ENCODE peak calls at places on chromosomes 11 and 22, in five cellular contexts. One of them, this sample, is unnamed. For H3K4me1, the result is how much of the 10 kb centered on the place peaks cover.

GRCh38 chr22:44325718-44326548 is 13.2 kb upstream of the SHISAL1 start:
- DNase-seq in GM12878: no peak
- DNase-seq in SK-N-SH: peak
- DNase-seq in IMR-90: peak
- DNase-seq in K562: no peak
- DNase-seq in this sample: no peak

GRCh38 chr11:3807856-3808845 is at the start of gene PGAP2:
- DNase-seq in GM12878: no peak
- DNase-seq in SK-N-SH: peak
- DNase-seq in IMR-90: peak
- DNase-seq in K562: peak
- DNase-seq in this sample: peak

GRCh38 chr11:26191193-26191592 is 140.7 kb upstream of the ANO3 start:
- DNase-seq in GM12878: no peak
- DNase-seq in SK-N-SH: no peak
- DNase-seq in IMR-90: no peak
- DNase-seq in K562: no peak
- DNase-seq in this sample: no peak

GRCh38 chr11:119852741-119853140 is 123.7 kb upstream of the NECTIN1 start:
- DNase-seq in GM12878: no peak
- DNase-seq in SK-N-SH: no peak
- DNase-seq in IMR-90: no peak
- DNase-seq in K562: no peak
- DNase-seq in this sample: no peak

GRCh38 chr11:111840143-111840542 is 31.2 kb downstream of the ALG9 start:
- DNase-seq in GM12878: no peak
- DNase-seq in SK-N-SH: no peak
- DNase-seq in IMR-90: no peak
- DNase-seq in K562: no peak
- DNase-seq in this sample: peak

GRCh38 chr22:41909290-41910049 is 5.4 kb downstream of the SHISA8 start:
- DNase-seq in GM12878: no peak
- DNase-seq in SK-N-SH: no peak
- DNase-seq in IMR-90: no peak
- DNase-seq in K562: no peak
- DNase-seq in this sample: no peak

GRCh38 chr11:116657842-116658825 is 114.7 kb downstream of the BUD13 start:
- DNase-seq in GM12878: no peak
- DNase-seq in SK-N-SH: peak
- DNase-seq in IMR-90: no peak
- DNase-seq in K562: no peak
- DNase-seq in this sample: no peak

GRCh38 chr22:30225220-30225922 is 21.2 kb downstream of the LIF start:
- DNase-seq in GM12878: no peak
- DNase-seq in SK-N-SH: no peak
- DNase-seq in IMR-90: no peak
- DNase-seq in K562: no peak
- DNase-seq in this sample: no peak

GRCh38 chr11:75502138-75502537 is 23.6 kb downstream of the GDPD5 start:
- DNase-seq in GM12878: no peak
- DNase-seq in SK-N-SH: no peak
- DNase-seq in IMR-90: no peak
- DNase-seq in K562: no peak
- DNase-seq in this sample: no peak

GRCh38 chr11:7577226-7577882 is 63.6 kb downstream of the PPFIBP2 start:
- DNase-seq in GM12878: no peak
- DNase-seq in SK-N-SH: peak
- DNase-seq in IMR-90: no peak
- DNase-seq in K562: no peak
- DNase-seq in this sample: no peak

GRCh38 chr11:33893711-33894401 is 2.0 kb upstream of the LMO2 start:
- DNase-seq in GM12878: peak
- DNase-seq in SK-N-SH: no peak
- DNase-seq in IMR-90: no peak
- DNase-seq in K562: no peak
- DNase-seq in this sample: no peak

GRCh38 chr11:27319065-27319464 is 44.0 kb downstream of the CCDC34 start:
- DNase-seq in GM12878: peak
- DNase-seq in SK-N-SH: no peak
- DNase-seq in IMR-90: peak
- DNase-seq in K562: no peak
- DNase-seq in this sample: peak

GRCh38 chr22:33519140-33519973 is 400.9 kb downstream of the LARGE1 start:
- DNase-seq in GM12878: peak
- DNase-seq in SK-N-SH: peak
- DNase-seq in IMR-90: peak
- DNase-seq in K562: peak
- DNase-seq in this sample: peak

GRCh38 chr22:45524157-45524556 is 21.5 kb downstream of the FBLN1 start:
- DNase-seq in GM12878: no peak
- DNase-seq in SK-N-SH: no peak
- DNase-seq in IMR-90: no peak
- DNase-seq in K562: no peak
- DNase-seq in this sample: no peak

GRCh38 chr11:107696140-107696539 is 15.7 kb downstream of the SLN start:
- DNase-seq in GM12878: no peak
- DNase-seq in SK-N-SH: no peak
- DNase-seq in IMR-90: peak
- DNase-seq in K562: no peak
- DNase-seq in this sample: no peak

GRCh38 chr22:42670921-42671709 is 21.9 kb upstream of the CYB5R3 start:
- DNase-seq in GM12878: no peak
- DNase-seq in SK-N-SH: no peak
- DNase-seq in IMR-90: no peak
- DNase-seq in K562: no peak
- DNase-seq in this sample: no peak

GRCh38 chr11:121523581-121524232 is 70.9 kb upstream of the SORL1-AS1 start:
- DNase-seq in GM12878: no peak
- DNase-seq in SK-N-SH: no peak
- DNase-seq in IMR-90: no peak
- DNase-seq in K562: no peak
- DNase-seq in this sample: peak

GRCh38 chr22:46066691-46067090 is 83.6 kb upstream of the PPARA start:
- DNase-seq in GM12878: no peak
- DNase-seq in SK-N-SH: no peak
- DNase-seq in IMR-90: no peak
- DNase-seq in K562: no peak
- DNase-seq in this sample: no peak

GRCh38 chr11:44036811-44037657 is 10.7 kb upstream of the ACCSL start:
- DNase-seq in GM12878: peak
- DNase-seq in SK-N-SH: peak
- DNase-seq in IMR-90: peak
- DNase-seq in K562: peak
- DNase-seq in this sample: peak

GRCh38 chr11:112044961-112045360 is 19.8 kb downstream of the DLAT start:
- DNase-seq in GM12878: no peak
- DNase-seq in SK-N-SH: no peak
- DNase-seq in IMR-90: no peak
- DNase-seq in K562: peak
- DNase-seq in this sample: no peak

GRCh38 chr11:58061813-58062212 is 31.1 kb downstream of the OR6Q1 start:
- DNase-seq in GM12878: no peak
- DNase-seq in SK-N-SH: no peak
- DNase-seq in IMR-90: peak
- DNase-seq in K562: no peak
- DNase-seq in this sample: no peak

GRCh38 chr11:9004310-9004945 is 627 bp upstream of the NRIP3 start:
- DNase-seq in GM12878: no peak
- DNase-seq in SK-N-SH: no peak
- DNase-seq in IMR-90: no peak
- DNase-seq in K562: no peak
- DNase-seq in this sample: no peak

GRCh38 chr11:74679513-74679865 is 51.7 kb downstream of the CHRDL2 start:
- DNase-seq in GM12878: no peak
- DNase-seq in SK-N-SH: no peak
- DNase-seq in IMR-90: no peak
- DNase-seq in K562: no peak
- DNase-seq in this sample: no peak

GRCh38 chr11:57310630-57311086 is 14.1 kb downstream of the TNKS1BP1 start:
- DNase-seq in GM12878: no peak
- DNase-seq in SK-N-SH: no peak
- DNase-seq in IMR-90: peak
- DNase-seq in K562: no peak
- DNase-seq in this sample: peak

GRCh38 chr11:57205046-57205671 is 23.4 kb downstream of the LRRC55 start:
- DNase-seq in GM12878: no peak
- DNase-seq in SK-N-SH: no peak
- DNase-seq in IMR-90: peak
- DNase-seq in K562: no peak
- DNase-seq in this sample: no peak

GRCh38 chr11:117826360-117826635 is 1.8 kb upstream of the FXYD2 start:
- DNase-seq in GM12878: no peak
- DNase-seq in SK-N-SH: no peak
- DNase-seq in IMR-90: no peak
- DNase-seq in K562: no peak
- DNase-seq in this sample: no peak

GRCh38 chr11:117824571-117825537 is at the start of gene FXYD2:
- DNase-seq in GM12878: no peak
- DNase-seq in SK-N-SH: no peak
- DNase-seq in IMR-90: no peak
- DNase-seq in K562: no peak
- DNase-seq in this sample: no peak

GRCh38 chr11:117823941-117824420 is 563 bp downstream of the FXYD2 start:
- DNase-seq in GM12878: no peak
- DNase-seq in SK-N-SH: no peak
- DNase-seq in IMR-90: no peak
- DNase-seq in K562: no peak
- DNase-seq in this sample: no peak

GRCh38 chr11:117826832-117827231 is 2.3 kb upstream of the FXYD2 start:
- DNase-seq in GM12878: no peak
- DNase-seq in SK-N-SH: no peak
- DNase-seq in IMR-90: no peak
- DNase-seq in K562: no peak
- DNase-seq in this sample: no peak

GRCh38 chr11:117825538-117826359 is 1.2 kb upstream of the FXYD2 start:
- DNase-seq in GM12878: no peak
- DNase-seq in SK-N-SH: no peak
- DNase-seq in IMR-90: no peak
- DNase-seq in K562: no peak
- DNase-seq in this sample: no peak
- TF ChIP-seq MXI1 in GM12878: no peak
- TF ChIP-seq MXI1 in SK-N-SH: no peak
- TF ChIP-seq MXI1 in IMR-90: no peak
- TF ChIP-seq MXI1 in K562: no peak
- TF ChIP-seq MXI1 in this sample: no peak

GRCh38 chr11:19552684-19553083 is 160.0 kb upstream of the NAV2 start:
- DNase-seq in GM12878: no peak
- DNase-seq in SK-N-SH: no peak
- DNase-seq in IMR-90: no peak
- DNase-seq in K562: no peak
- DNase-seq in this sample: no peak

GRCh38 chr11:19553683-19554333 is 158.8 kb upstream of the NAV2 start:
- DNase-seq in GM12878: no peak
- DNase-seq in SK-N-SH: peak
- DNase-seq in IMR-90: peak
- DNase-seq in K562: peak
- DNase-seq in this sample: peak

GRCh38 chr11:19552100-19552499 is 160.5 kb upstream of the NAV2 start:
- DNase-seq in GM12878: no peak
- DNase-seq in SK-N-SH: no peak
- DNase-seq in IMR-90: no peak
- DNase-seq in K562: no peak
- DNase-seq in this sample: no peak

GRCh38 chr11:19555266-19555665 is 157.4 kb upstream of the NAV2 start:
- DNase-seq in GM12878: no peak
- DNase-seq in SK-N-SH: no peak
- DNase-seq in IMR-90: no peak
- DNase-seq in K562: no peak
- DNase-seq in this sample: no peak

DNA sequence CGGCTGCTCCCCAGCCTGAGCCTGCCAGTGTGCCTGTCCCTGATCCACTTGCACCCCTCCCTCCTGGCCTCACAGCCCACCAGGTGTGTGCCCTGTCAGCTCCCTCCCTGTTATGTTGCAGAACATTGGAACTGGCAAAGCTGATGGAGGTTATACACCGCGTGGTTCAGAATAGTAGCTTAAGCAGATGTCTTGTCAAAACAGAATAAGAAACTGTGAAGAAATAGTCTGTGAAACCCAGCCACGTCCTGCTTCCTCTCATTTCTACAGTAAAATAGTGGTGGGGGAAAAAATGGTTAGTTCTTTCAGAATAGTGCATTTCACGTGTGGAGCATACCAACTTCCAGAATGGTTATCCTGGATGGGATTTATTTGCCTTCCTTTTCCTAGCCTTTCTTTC is 161.2 kb upstream of the NAV2 start:
- DNase-seq in GM12878: no peak
- DNase-seq in SK-N-SH: no peak
- DNase-seq in IMR-90: no peak
- DNase-seq in K562: no peak
- DNase-seq in this sample: no peak
- H3K4me1 ChIP-seq in GM12878: under half
- H3K4me1 ChIP-seq in SK-N-SH: under half
- H3K4me1 ChIP-seq in IMR-90: under half
- H3K4me1 ChIP-seq in K562: under half
- H3K4me1 ChIP-seq in this sample: under half

GRCh38 chr11:61829806-61830205 is 1.7 kb downstream of the FADS2 start:
- DNase-seq in GM12878: no peak
- DNase-seq in SK-N-SH: no peak
- DNase-seq in IMR-90: no peak
- DNase-seq in K562: no peak
- DNase-seq in this sample: no peak
- TF ChIP-seq MXI1 in GM12878: no peak
- TF ChIP-seq MXI1 in SK-N-SH: no peak
- TF ChIP-seq MXI1 in IMR-90: no peak
- TF ChIP-seq MXI1 in K562: no peak
- TF ChIP-seq MXI1 in this sample: no peak

GRCh38 chr11:118236170-118236569 is 11.4 kb upstream of the JAML start:
- DNase-seq in GM12878: no peak
- DNase-seq in SK-N-SH: no peak
- DNase-seq in IMR-90: no peak
- DNase-seq in K562: no peak
- DNase-seq in this sample: no peak

GRCh38 chr11:118238397-118238796 is 13.6 kb upstream of the JAML start:
- DNase-seq in GM12878: no peak
- DNase-seq in SK-N-SH: no peak
- DNase-seq in IMR-90: no peak
- DNase-seq in K562: no peak
- DNase-seq in this sample: no peak

GRCh38 chr11:118239509-118239908 is 12.7 kb downstream of the MPZL3 start:
- DNase-seq in GM12878: no peak
- DNase-seq in SK-N-SH: no peak
- DNase-seq in IMR-90: no peak
- DNase-seq in K562: no peak
- DNase-seq in this sample: no peak

GRCh38 chr11:118241191-118242098 is 10.7 kb downstream of the MPZL3 start:
- DNase-seq in GM12878: no peak
- DNase-seq in SK-N-SH: no peak
- DNase-seq in IMR-90: no peak
- DNase-seq in K562: peak
- DNase-seq in this sample: peak

DNA sequence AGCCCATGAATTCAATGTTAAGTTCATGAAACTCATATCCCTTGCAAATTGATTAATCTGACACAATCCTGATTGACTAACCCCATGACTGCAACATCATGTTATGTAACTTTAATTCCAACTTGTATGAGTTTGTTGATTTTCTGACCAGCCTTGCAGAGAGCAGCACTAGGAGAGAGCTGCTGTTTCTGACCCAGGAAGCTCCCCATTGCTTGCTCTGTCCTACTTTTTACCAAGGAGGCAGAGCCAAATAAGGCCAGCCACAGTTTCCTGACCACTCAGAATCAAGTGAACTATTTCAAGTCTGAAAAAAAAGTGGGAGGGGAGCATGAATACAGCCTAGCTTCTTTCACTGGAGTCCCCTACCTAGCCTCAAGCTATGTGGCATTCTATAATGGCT is 13.2 kb downstream of the MPZL3 start:
- DNase-seq in GM12878: no peak
- DNase-seq in SK-N-SH: no peak
- DNase-seq in IMR-90: no peak
- DNase-seq in K562: no peak
- DNase-seq in this sample: no peak
- H3K4me1 ChIP-seq in GM12878: under half
- H3K4me1 ChIP-seq in SK-N-SH: under half
- H3K4me1 ChIP-seq in IMR-90: under half
- H3K4me1 ChIP-seq in K562: under half
- H3K4me1 ChIP-seq in this sample: under half